ENCODE peak calls at places on chromosomes 6 and 20, in ten cellular contexts. D is Panc1, N is foreskin fibroblast, O is cardiac muscle cell, M is MCF 10A, K is GM20000, U is IMR-90, P is A549, H is psoas muscle, Z is sigmoid colon. E is an unnamed sample.

GRCh38 chr6:52263709-52264320 is 19.5 kb upstream of the IL17F start:
- DNase-seq in M (peak), U (peak), P (peak), H (peak), O (peak), K (peak), Z (no peak), D (peak), N (peak), E (peak)

GRCh38 chr6:29941476-29941875 is 856 bp upstream of the HLA-A start:
- DNase-seq in M (peak), D (no peak), P (no peak), O (no peak), N (peak), Z (no peak), H (no peak), U (peak), K (no peak), E (no peak)

GRCh38 chr6:64062960-64063683 is 427.5 kb downstream of the PHF3 start:
- DNase-seq in H (no peak), M (peak), D (peak), P (peak), N (no peak), O (no peak), K (no peak), Z (no peak), U (peak), E (no peak)

GRCh38 chr6:12200025-12200424 is 90.1 kb upstream of the EDN1 start:
- DNase-seq in O (no peak), P (no peak), H (no peak), M (no peak), K (no peak), N (no peak), D (no peak), Z (no peak), U (no peak), E (no peak)

GRCh38 chr6:127457444-127458064 is 1.6 kb downstream of the KIAA0408 start:
- DNase-seq in Z (peak), K (no peak), M (peak), P (no peak), O (peak), H (no peak), U (peak), N (peak), D (no peak), E (no peak)

GRCh38 chr20:53191957-53192356 is 219.8 kb downstream of the TSHZ2 start:
- DNase-seq in N (no peak), D (no peak), H (no peak), O (no peak), Z (no peak), P (no peak), U (no peak), M (no peak), K (no peak), E (no peak)

GRCh38 chr6:116741571-116741970 is 23.9 kb downstream of the FAM162B start:
- DNase-seq in K (no peak), P (no peak), O (no peak), D (no peak), Z (no peak), H (no peak), U (no peak), N (no peak), M (no peak), E (no peak)

GRCh38 chr6:34301408-34301807 is 52.6 kb upstream of the SMIM29 start:
- DNase-seq in N (peak), H (peak), O (peak), Z (peak), P (no peak), M (peak), U (peak), K (no peak), D (no peak), E (no peak)

GRCh38 chr6:74166849-74167248 is 470.8 kb downstream of the CD109 start:
- DNase-seq in P (no peak), O (no peak), U (peak), K (no peak), N (peak), H (no peak), M (peak), Z (no peak), D (no peak), E (no peak)

GRCh38 chr6:134391221-134391620 is 73.3 kb upstream of the SGK1 start:
- DNase-seq in N (peak), M (no peak), Z (no peak), D (no peak), P (no peak), K (no peak), O (no peak), U (no peak), H (no peak), E (no peak)

GRCh38 chr6:81265106-81265505 is 487.4 kb downstream of the TENT5A start:
- DNase-seq in O (peak), M (peak), N (peak), Z (peak), D (no peak), U (peak), H (peak), K (no peak), P (peak), E (no peak)

GRCh38 chr6:166825553-166826145 is 130.7 kb downstream of the RNASET2 start:
- DNase-seq in P (no peak), M (peak), K (no peak), O (peak), U (peak), Z (no peak), N (peak), D (no peak), H (no peak), E (no peak)

GRCh38 chr6:109878291-109878690 is 99.8 kb upstream of the GPR6 start:
- DNase-seq in Z (peak), K (no peak), H (no peak), P (no peak), O (no peak), N (no peak), M (no peak), D (no peak), U (no peak), E (no peak)

GRCh38 chr20:20297752-20298151 is 70.2 kb upstream of the INSM1 start:
- DNase-seq in Z (no peak), N (no peak), U (no peak), M (no peak), K (no peak), H (no peak), O (no peak), D (no peak), P (no peak), E (no peak)

GRCh38 chr20:59177266-59178250 is 13.9 kb downstream of the ZNF831 start:
- DNase-seq in P (no peak), K (no peak), Z (no peak), M (no peak), O (no peak), U (no peak), H (no peak), N (no peak), D (no peak), E (no peak)

GRCh38 chr6:30820196-30820595 is 64.1 kb upstream of the DDR1 start:
- DNase-seq in P (peak), K (no peak), N (peak), H (peak), O (peak), Z (no peak), U (peak), M (peak), D (no peak), E (no peak)

GRCh38 chr6:57297505-57297904 is 19.9 kb upstream of the PRIM2 start:
- DNase-seq in K (no peak), O (no peak), P (no peak), N (no peak), U (no peak), D (no peak), M (no peak), H (no peak), Z (no peak), E (no peak)

GRCh38 chr6:24779416-24779815 is 4.7 kb downstream of the GMNN start:
- DNase-seq in K (peak), D (no peak), P (no peak), H (no peak), U (peak), M (no peak), O (no peak), N (no peak), Z (no peak), E (no peak)

GRCh38 chr6:113018351-113019151 is 671.4 kb downstream of the RFPL4B start:
- DNase-seq in H (no peak), O (peak), M (peak), N (peak), Z (peak), P (no peak), U (peak), D (no peak), K (no peak), E (no peak)

GRCh38 chr6:159633196-159633595 is 59.8 kb downstream of the SOD2 start:
- DNase-seq in M (peak), P (peak), Z (no peak), D (no peak), U (peak), N (peak), H (no peak), O (peak), K (no peak), E (no peak)

GRCh38 chr6:31794866-31795615 is 511 bp downstream of the VARS1 start:
- DNase-seq in U (no peak), N (no peak), Z (no peak), O (peak), P (no peak), K (no peak), H (no peak), D (no peak), M (no peak), E (no peak)

GRCh38 chr6:79077680-79078056 is 386 bp downstream of the PHIP start:
- DNase-seq in P (no peak), M (no peak), N (no peak), O (no peak), Z (peak), U (no peak), K (peak), H (no peak), D (no peak), E (no peak)

GRCh38 chr6:30672445-30673253 is at the start of gene DHX16:
- DNase-seq in M (peak), K (peak), U (peak), P (peak), O (peak), Z (peak), N (peak), H (peak), D (peak), E (peak)

GRCh38 chr20:768426-768978 is at the start of gene SLC52A3:
- DNase-seq in N (no peak), P (peak), U (no peak), Z (no peak), M (peak), D (no peak), K (no peak), O (no peak), H (no peak), E (no peak)

GRCh38 chr6:143940011-143940597 is 68.0 kb downstream of the PLAGL1 start:
- DNase-seq in N (peak), H (no peak), U (peak), P (peak), M (peak), K (peak), D (peak), O (peak), Z (no peak), E (peak)

GRCh38 chr6:157946865-157947532 is 34.7 kb upstream of the SYNJ2 start:
- DNase-seq in U (peak), D (peak), O (peak), K (peak), H (no peak), M (peak), P (peak), N (peak), Z (no peak), E (no peak)

GRCh38 chr20:36543187-36544133 is 2.1 kb downstream of the MYL9 start:
- DNase-seq in N (peak), U (peak), P (no peak), O (peak), M (peak), H (peak), K (no peak), D (no peak), Z (peak), E (no peak)

GRCh38 chr6:11600251-11600650 is 62.7 kb downstream of the TMEM170B start:
- DNase-seq in K (no peak), O (no peak), P (no peak), U (no peak), M (no peak), H (no peak), D (no peak), N (no peak), Z (no peak), E (no peak)

GRCh38 chr6:3252369-3252768 is 6.4 kb upstream of the PSMG4 start:
- DNase-seq in P (no peak), H (no peak), M (peak), O (no peak), K (no peak), U (no peak), D (no peak), Z (peak), N (no peak), E (no peak)

GRCh38 chr6:87341899-87342298 is 2.7 kb upstream of the C6orf163 start:
- DNase-seq in D (no peak), N (no peak), Z (no peak), K (peak), H (no peak), O (no peak), P (no peak), M (no peak), U (no peak), E (no peak)

GRCh38 chr6:72865467-72865866 is 243.6 kb downstream of the KCNQ5 start:
- DNase-seq in U (peak), P (no peak), N (peak), Z (no peak), O (peak), K (no peak), D (no peak), H (peak), M (peak), E (no peak)

GRCh38 chr6:109580519-109580918 is 97.5 kb upstream of the ZBTB24 start:
- DNase-seq in D (no peak), Z (no peak), N (peak), M (peak), K (no peak), P (peak), H (no peak), U (peak), O (peak), E (no peak)

GRCh38 chr6:154448448-154449096 is 61.9 kb downstream of the CNKSR3 start:
- DNase-seq in M (no peak), Z (peak), P (no peak), O (peak), U (peak), H (no peak), D (no peak), K (no peak), N (peak), E (no peak)

GRCh38 chr6:169386431-169387057 is 132.9 kb upstream of the THBS2 start:
- DNase-seq in K (no peak), D (no peak), U (peak), M (no peak), H (no peak), P (no peak), Z (no peak), N (peak), O (peak), E (no peak)

GRCh38 chr6:57262491-57262890 is 40.4 kb upstream of the RAB23 start:
- DNase-seq in N (peak), H (peak), Z (peak), M (no peak), U (no peak), K (no peak), D (no peak), O (no peak), P (no peak), E (no peak)

DNA sequence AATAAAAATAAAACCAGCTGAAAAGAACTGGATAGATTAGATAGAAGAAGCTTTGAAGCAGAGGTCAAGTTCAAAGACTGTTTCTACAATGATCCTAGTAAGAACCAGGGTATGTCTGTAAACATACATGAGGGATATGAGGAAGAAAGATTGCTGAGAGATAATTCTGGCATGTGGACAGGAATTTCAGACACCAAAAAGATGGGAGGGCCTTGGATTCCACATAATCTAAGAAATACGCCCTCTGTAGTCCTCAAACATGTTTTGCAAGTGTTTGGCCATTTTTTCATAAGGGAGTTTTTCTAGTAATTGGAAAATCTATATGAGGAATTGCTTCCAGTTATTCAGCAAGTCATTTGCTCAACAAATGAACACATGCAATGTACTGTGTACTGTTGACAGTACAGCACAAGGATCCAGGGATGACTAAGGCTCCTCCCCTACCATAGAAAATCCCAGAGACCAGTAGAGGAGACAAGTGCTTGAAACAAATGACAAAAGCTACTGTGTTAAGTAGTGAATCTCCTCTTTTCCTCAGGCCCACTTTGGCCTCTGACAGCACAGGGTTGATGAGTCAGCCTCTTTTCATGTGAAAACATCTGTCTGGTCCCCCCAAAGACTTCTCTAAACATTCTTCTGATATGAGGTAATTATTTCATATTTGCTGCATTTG is 795.9 kb downstream of the MAFB start:
- DNase-seq in N (peak), U (peak), H (no peak), P (no peak), M (no peak), D (no peak), Z (no peak), K (no peak), O (no peak), E (no peak)
- TF ChIP-seq CTCF in N (no peak), U (peak), H (no peak), P (no peak), M (no peak), D (no peak), Z (no peak), K (no peak), O (no peak), E (no peak)

DNA sequence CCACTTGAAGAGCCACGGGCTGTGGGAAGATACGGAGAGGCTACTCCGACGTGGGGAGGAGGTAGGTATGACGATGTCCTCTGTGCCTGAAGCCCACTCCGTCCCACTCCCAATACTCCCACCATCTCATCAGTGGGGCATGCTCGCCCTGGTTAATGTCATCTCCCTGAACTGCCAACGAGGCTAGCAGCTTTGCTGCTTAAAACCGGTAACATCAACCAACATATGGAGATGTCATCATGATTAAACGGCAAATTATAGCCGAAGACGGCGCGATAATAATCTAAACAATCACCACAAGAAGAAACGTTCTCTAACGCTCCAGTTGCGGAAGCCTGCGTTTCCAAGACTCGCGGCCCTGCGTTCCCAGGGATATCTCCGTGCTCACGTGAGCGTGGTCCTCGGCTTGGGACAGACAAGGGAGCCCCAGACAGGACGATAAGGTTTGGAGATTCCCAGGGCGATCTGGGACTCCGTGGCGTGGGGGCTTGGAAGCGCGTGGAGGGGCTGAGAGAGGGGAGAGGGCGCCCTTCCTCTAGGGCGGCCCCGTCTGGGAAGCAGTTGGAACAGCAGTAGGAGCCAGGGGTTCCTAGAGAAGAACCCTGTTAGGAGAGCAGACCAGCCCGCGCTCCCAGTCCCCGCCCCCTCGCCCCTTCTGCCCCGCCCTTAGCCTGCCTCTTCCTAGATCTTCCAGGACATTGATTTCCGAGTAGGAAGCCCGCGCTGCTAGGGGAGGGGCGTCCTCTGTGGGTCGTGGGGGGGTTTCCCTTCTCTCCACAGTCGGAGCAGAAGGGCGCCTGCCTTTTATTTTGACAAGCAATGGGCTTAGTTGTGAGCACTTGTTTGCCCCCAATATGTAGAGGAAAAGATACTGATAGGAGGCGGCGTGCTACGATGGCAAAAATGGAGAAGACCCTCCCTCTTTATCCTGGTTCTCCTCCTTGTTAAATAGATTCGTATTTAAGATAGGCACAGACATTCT is 10.7 kb downstream of the NRN1 start:
- DNase-seq in N (peak), H (peak), K (no peak), U (peak), D (no peak), P (peak), M (no peak), Z (peak), O (no peak), E (no peak)
- TF ChIP-seq CTCF in N (peak), H (peak), K (no peak), U (peak), D (peak), P (no peak), M (no peak), Z (no peak), O (peak), E (no peak)

GRCh38 chr20:1894951-1895673 is at the start of gene SIRPA:
- DNase-seq in K (peak), U (peak), D (no peak), H (peak), Z (peak), M (peak), P (peak), N (peak), O (peak), E (no peak)
- TF ChIP-seq CTCF in K (no peak), U (no peak), D (no peak), H (no peak), Z (no peak), M (no peak), P (no peak), N (no peak), O (no peak), E (no peak)

GRCh38 chr20:6940052-6940451 is 172.6 kb downstream of the BMP2 start:
- DNase-seq in O (peak), H (no peak), M (peak), P (peak), U (no peak), D (no peak), N (no peak), K (no peak), Z (no peak), E (no peak)
- TF ChIP-seq CTCF in O (peak), H (no peak), M (peak), P (peak), U (peak), D (peak), N (peak), K (no peak), Z (no peak), E (no peak)

DNA sequence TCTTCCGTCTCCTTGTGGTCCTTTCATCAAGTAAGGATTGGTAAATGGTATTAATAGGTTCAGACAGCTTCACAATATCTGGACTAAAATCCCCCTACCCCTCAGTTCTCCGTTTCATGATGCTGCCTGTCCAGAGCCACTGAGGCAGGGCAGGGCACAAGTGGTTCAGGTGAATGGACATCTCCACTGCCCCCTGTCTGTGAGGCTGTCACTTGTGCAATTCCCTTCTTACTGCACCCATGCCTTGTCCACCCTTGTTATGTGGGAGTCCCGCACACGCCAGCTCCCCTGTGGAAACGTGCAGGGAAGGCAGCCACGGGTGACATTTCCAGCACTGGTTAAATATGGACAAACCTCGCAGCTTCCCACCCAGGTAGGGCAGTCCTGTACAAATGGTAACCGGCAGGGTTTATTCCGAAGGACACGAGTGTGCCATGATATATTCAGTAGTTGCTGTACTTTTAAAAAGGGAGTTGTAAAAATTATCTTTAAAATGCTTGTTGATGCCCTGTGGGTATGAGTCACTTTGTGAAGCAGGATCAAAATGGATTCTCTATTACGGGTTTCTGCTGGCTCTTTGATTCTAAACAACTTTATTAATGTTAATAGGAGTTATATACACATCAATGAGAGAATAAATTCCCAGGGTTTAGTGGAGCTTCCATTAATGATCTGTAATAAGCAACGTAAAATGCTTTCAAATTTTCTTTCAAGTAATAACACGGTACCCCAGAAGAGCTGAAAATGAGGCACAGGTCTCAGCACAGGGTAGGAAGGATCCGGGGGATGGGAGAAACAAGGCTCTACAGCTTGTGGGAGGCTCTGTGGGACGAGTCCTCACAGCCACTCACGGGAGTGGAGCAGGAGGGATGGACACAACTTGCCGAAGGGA is 73.4 kb downstream of the FYN start:
- DNase-seq in O (no peak), N (no peak), U (peak), P (no peak), K (no peak), M (no peak), Z (no peak), D (no peak), H (no peak), E (no peak)
- TF ChIP-seq CTCF in O (peak), N (no peak), U (no peak), P (no peak), K (no peak), M (no peak), Z (no peak), D (peak), H (no peak), E (no peak)

GRCh38 chr20:41245086-41245707 is 72.3 kb downstream of the ZHX3 start:
- DNase-seq in M (peak), U (peak), D (no peak), K (no peak), O (peak), Z (peak), P (no peak), N (peak), H (no peak), E (no peak)
- TF ChIP-seq CTCF in M (no peak), U (no peak), D (no peak), K (no peak), O (no peak), Z (peak), P (no peak), N (no peak), H (peak), E (no peak)